ENCODE peak calls at places on chromosome 21, in eight cellular contexts. R is adrenal gland, O is uterus, U is body of pancreas, L is thoracic aorta, G is heart right ventricle, N is psoas muscle, T is A549. V is an unnamed sample.

GRCh38 chr21:45541221-45542039 is 810 bp downstream of the SLC19A1 start:
- DNase-seq in O (peak; percentile 72), N (peak; percentile 87), R (peak; percentile 74), L (no peak), T (peak; percentile 52), G (peak; percentile 77), U (peak; percentile 68), V (peak; percentile 70)

GRCh38 chr21:42618713-42619112 is 34.7 kb upstream of the PDE9A start:
- DNase-seq in L (no peak), R (no peak), N (no peak), O (no peak), G (no peak), T (no peak), U (no peak), V (no peak)

GRCh38 chr21:26437326-26438009 is 135.6 kb downstream of the CYYR1 start:
- DNase-seq in N (no peak), G (no peak), R (no peak), O (no peak), U (no peak), L (no peak), T (no peak), V (no peak)

GRCh38 chr21:46213620-46214286 is 14.8 kb downstream of the LSS start:
- DNase-seq in T (no peak), R (peak; percentile 5), O (peak; percentile 2), G (no peak), N (no peak), L (no peak), U (peak; percentile 9), V (no peak)

GRCh38 chr21:45640888-45641479 is 2.5 kb upstream of the PCBP3 start:
- DNase-seq in N (no peak), L (no peak), U (no peak), O (no peak), G (peak; percentile 46), R (peak; percentile 45), T (peak; percentile 30), V (peak; percentile 15)

GRCh38 chr21:46416551-46416950 is 42.1 kb upstream of the DIP2A start:
- DNase-seq in T (no peak), O (no peak), L (no peak), G (no peak), N (peak; percentile 53), R (no peak), U (no peak), V (no peak)

GRCh38 chr21:45376459-45377324 is 28.3 kb upstream of the COL18A1 start:
- DNase-seq in U (peak; percentile 13), O (peak; percentile 28), G (no peak), R (peak; percentile 5), L (no peak), N (peak; percentile 55), T (no peak), V (no peak)

GRCh38 chr21:16420086-16420724 is 690.4 kb downstream of the USP25 start:
- DNase-seq in G (peak; percentile 64), O (peak; percentile 47), U (peak; percentile 66), L (no peak), N (peak; percentile 61), R (peak; percentile 42), T (peak; percentile 32), V (no peak)

GRCh38 chr21:35850542-35851103 is 209.7 kb downstream of the SETD4 start:
- DNase-seq in T (no peak), R (no peak), N (peak; percentile 52), O (no peak), G (no peak), U (no peak), L (no peak), V (no peak)

GRCh38 chr21:45021428-45022347 is 52.7 kb upstream of the ADARB1 start:
- DNase-seq in U (no peak), O (no peak), R (peak; percentile 68), L (no peak), G (peak; percentile 2), T (no peak), N (peak; percentile 42), V (no peak)

GRCh38 chr21:33289199-33289819 is 23.1 kb downstream of the IL10RB start:
- DNase-seq in G (no peak), L (no peak), O (no peak), N (no peak), R (no peak), U (no peak), T (no peak), V (no peak)

GRCh38 chr21:26847951-26848350 is 2.7 kb upstream of the ADAMTS1 start:
- DNase-seq in N (no peak), G (no peak), U (no peak), R (no peak), T (no peak), L (no peak), O (no peak), V (no peak)

GRCh38 chr21:9763807-9764206 is 757.6 kb upstream of the TPTE start:
- DNase-seq in R (no peak), L (no peak), O (no peak), T (no peak), G (no peak), N (no peak), U (no peak), V (no peak)
- H3K9me3 ChIP-seq in R (no peaks in the 10 kb centered on the region), L (no peaks in the 10 kb centered on the region), O (no peaks in the 10 kb centered on the region), T (no peaks in the 10 kb centered on the region), G (no peaks in the 10 kb centered on the region), N (peaks cover 3% of the 10 kb centered on the region), U (no peaks in the 10 kb centered on the region), V (peaks cover 5% of the 10 kb centered on the region)

GRCh38 chr21:39088831-39089380 is 94.3 kb downstream of the PSMG1 start:
- DNase-seq in T (peak; percentile 24), O (peak; percentile 39), G (peak; percentile 47), L (no peak), U (no peak), R (peak; percentile 50), N (no peak), V (no peak)

GRCh38 chr21:39087976-39088370 is 95.3 kb downstream of the PSMG1 start:
- DNase-seq in O (no peak), T (no peak), U (no peak), G (no peak), R (no peak), N (no peak), L (no peak), V (no peak)

GRCh38 chr21:39085843-39086415 is 97.3 kb downstream of the PSMG1 start:
- DNase-seq in L (no peak), U (no peak), G (no peak), N (no peak), T (no peak), R (no peak), O (no peak), V (no peak)

GRCh38 chr21:39086547-39086946 is 96.7 kb downstream of the PSMG1 start:
- DNase-seq in T (no peak), N (no peak), O (no peak), R (no peak), U (no peak), L (no peak), G (no peak), V (no peak)

GRCh38 chr21:39087238-39087975 is 95.8 kb downstream of the PSMG1 start:
- DNase-seq in L (no peak), R (no peak), O (no peak), T (no peak), N (peak; percentile 94), G (peak; percentile 69), U (no peak), V (no peak)
- H3K27ac ChIP-seq in L (peak overlapping the region; percentile 97), R (peak overlapping the region; percentile 38), O (peak overlapping the region; percentile 62), T (no peak overlapping the region), N (peak overlapping the region; percentile 97), G (peak overlapping the region; percentile 79), U (no peak overlapping the region), V (no peak overlapping the region)

DNA sequence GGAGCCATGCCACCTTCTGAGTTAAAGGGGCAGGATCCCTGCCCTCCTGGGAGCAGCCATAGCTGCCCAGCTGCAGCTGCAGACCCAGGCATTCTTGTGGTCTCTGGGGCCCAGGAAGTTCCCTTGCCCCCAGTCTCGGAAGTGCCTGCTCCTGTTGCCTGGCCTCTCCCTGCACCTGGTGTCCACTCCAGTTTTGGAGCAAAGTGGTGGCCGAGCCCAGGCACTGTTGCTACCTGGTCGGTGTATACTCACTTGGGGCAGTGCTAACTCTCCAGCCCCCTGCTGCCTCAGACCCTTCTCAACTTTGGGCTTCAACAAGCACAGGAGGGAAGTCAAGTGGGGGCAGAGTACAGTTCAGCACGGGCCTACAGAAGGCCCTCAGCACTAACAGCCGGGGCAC is 352.9 kb upstream of the NCAM2 start:
- DNase-seq in L (no peak), U (no peak), G (no peak), N (no peak), R (no peak), T (no peak), O (no peak), V (no peak)
- H3K9me3 ChIP-seq in L (no peaks in the 10 kb centered on the region), U (no peaks in the 10 kb centered on the region), G (no peaks in the 10 kb centered on the region), N (no peaks in the 10 kb centered on the region), R (no peaks in the 10 kb centered on the region), T (no peaks in the 10 kb centered on the region), O (no peaks in the 10 kb centered on the region), V (no peaks in the 10 kb centered on the region)

GRCh38 chr21:41426656-41427311 is 745 bp downstream of the MX1 start:
- DNase-seq in G (no peak), O (peak; percentile 34), T (no peak), N (no peak), R (no peak), U (no peak), L (no peak), V (no peak)
- H3K27ac ChIP-seq in G (peak overlapping the region; percentile 84), O (peak overlapping the region; percentile 72), T (peak overlapping the region; percentile 71), N (peak overlapping the region; percentile 43), R (no peak overlapping the region), U (no peak overlapping the region), L (peak overlapping the region; percentile 23), V (peak overlapping the region; percentile 79)

V was measured in effector memory CD4-positive, alpha-beta T cell.